ENCODE peak calls at places on chromosomes 2 and 18, in ten cellular contexts. G, R, S, E, B, Y, O, M, D and K are unnamed samples.

GRCh38 chr2:191195021-191195420 is 44.2 kb upstream of the STAT4 start:
- DNase-seq in G (no peak), R (no peak), S (no peak), E (no peak), B (no peak), Y (no peak), O (no peak), M (no peak), D (no peak), K (no peak)

GRCh38 chr2:150371066-150371812 is 116.2 kb downstream of the RND3 start:
- DNase-seq in G (no peak), R (no peak), S (no peak), E (no peak), B (no peak), Y (no peak), O (no peak), M (no peak), D (no peak), K (no peak)

GRCh38 chr18:69957071-69957620 is 9.5 kb upstream of the CD226 start:
- DNase-seq in G (no peak), R (no peak), S (no peak), E (no peak), B (no peak), Y (no peak), O (no peak), M (no peak), D (no peak), K (no peak)

GRCh38 chr2:70454936-70455544 is 98.6 kb downstream of the TGFA start:
- DNase-seq in G (no peak), R (no peak), S (no peak), E (no peak), B (no peak), Y (no peak), O (no peak), M (no peak), D (no peak), K (no peak)

GRCh38 chr18:3060667-3061580 is 48.0 kb upstream of the LPIN2 start:
- DNase-seq in G (no peak), R (no peak), S (no peak), E (no peak), B (no peak), Y (peak), O (no peak), M (peak), D (peak), K (no peak)

GRCh38 chr18:3032721-3033120 is 19.8 kb upstream of the LPIN2 start:
- DNase-seq in G (no peak), R (no peak), S (no peak), E (no peak), B (no peak), Y (no peak), O (no peak), M (no peak), D (no peak), K (no peak)

GRCh38 chr18:13797157-13797611 is 26.8 kb upstream of the MC5R start:
- DNase-seq in G (no peak), R (no peak), S (no peak), E (no peak), B (peak), Y (no peak), O (no peak), M (no peak), D (no peak), K (peak)

GRCh38 chr18:1361931-1362330 is 457.3 kb downstream of the ADCYAP1 start:
- DNase-seq in G (no peak), R (no peak), S (no peak), E (no peak), B (no peak), Y (no peak), O (no peak), M (no peak), D (no peak), K (no peak)

GRCh38 chr2:147331790-147332419 is 512.9 kb upstream of the ACVR2A start:
- DNase-seq in G (peak), R (no peak), S (no peak), E (no peak), B (peak), Y (no peak), O (no peak), M (peak), D (no peak), K (peak)

GRCh38 chr2:217338306-217338916 is 478.5 kb upstream of the TNP1 start:
- DNase-seq in G (peak), R (no peak), S (no peak), E (no peak), B (peak), Y (no peak), O (no peak), M (no peak), D (no peak), K (peak)

GRCh38 chr18:79283341-79283879 is 112.3 kb upstream of the NFATC1 start:
- DNase-seq in G (no peak), R (no peak), S (no peak), E (no peak), B (no peak), Y (no peak), O (no peak), M (no peak), D (no peak), K (no peak)

GRCh38 chr2:229129738-229130371 is 141.2 kb downstream of the PID1 start:
- DNase-seq in G (peak), R (no peak), S (no peak), E (no peak), B (peak), Y (no peak), O (no peak), M (no peak), D (no peak), K (peak)

GRCh38 chr2:145091011-145091744 is 571.3 kb upstream of the ZEB2 start:
- DNase-seq in G (peak), R (no peak), S (no peak), E (no peak), B (peak), Y (no peak), O (no peak), M (no peak), D (no peak), K (peak)

GRCh38 chr2:8642332-8643078 is 39.4 kb upstream of the ID2 start:
- DNase-seq in G (no peak), R (no peak), S (no peak), E (no peak), B (no peak), Y (no peak), O (no peak), M (no peak), D (no peak), K (no peak)

GRCh38 chr2:36963106-36963505 is 3.2 kb downstream of the STRN start:
- DNase-seq in G (no peak), R (no peak), S (no peak), E (no peak), B (no peak), Y (no peak), O (no peak), M (no peak), D (no peak), K (no peak)